ENCODE peak calls at places on chromosomes 4 and X, in five cellular contexts. Q is T-helper 2 cell, Z is NCI-H69, N is cardiac muscle cell, J is pancreas. F is an unnamed sample.

GRCh38 chr4:185810746-185811508 is 1.1 kb downstream of the SORBS2 start:
- DNase-seq in N (no peak), Z (no peak), Q (no peak), J (no peak), F (peak; percentile 63)

GRCh38 chrX:48911407-48912182 is at the start of gene SLC35A2:
- DNase-seq in Z (peak; percentile 91), J (peak; percentile 79), Q (peak; percentile 85), N (peak; percentile 69), F (peak; percentile 91)

GRCh38 chr4:128379860-128380259 is 92.2 kb upstream of the PGRMC2 start:
- DNase-seq in J (peak; percentile 55), Q (no peak), N (peak; percentile 61), Z (peak; percentile 47), F (peak; percentile 22)

GRCh38 chr4:78954048-78954666 is 14.9 kb upstream of the PAQR3 start:
- DNase-seq in J (no peak), N (peak; percentile 25), Z (peak; percentile 83), Q (no peak), F (peak; percentile 65)

GRCh38 chr4:23770011-23770410 is 119.8 kb downstream of the PPARGC1A start:
- DNase-seq in J (no peak), Z (no peak), N (peak; percentile 3), Q (no peak), F (peak; percentile 59)

GRCh38 chr4:176406297-176406696 is 86.5 kb downstream of the SPCS3 start:
- DNase-seq in J (no peak), Z (no peak), N (no peak), Q (no peak), F (no peak)

GRCh38 chr4:1843852-1844251 is 12.1 kb downstream of the LETM1 start:
- DNase-seq in Q (no peak), J (no peak), N (peak; percentile 88), Z (no peak), F (no peak)

GRCh38 chr4:143184503-143185252 is at the start of gene USP38:
- DNase-seq in J (peak; percentile 93), Q (peak; percentile 81), N (peak; percentile 93), Z (peak; percentile 97), F (peak; percentile 99)

GRCh38 chr4:153781280-153781679 is 7.6 kb downstream of the SFRP2 start:
- DNase-seq in Q (no peak), J (no peak), N (no peak), Z (no peak), F (no peak)

GRCh38 chr4:112128452-112128851 is 16.8 kb upstream of the FAM241A start:
- DNase-seq in Z (peak; percentile 38), Q (no peak), J (no peak), N (no peak), F (no peak)

GRCh38 chr4:26406346-26406975 is 83.8 kb downstream of the CCKAR start:
- DNase-seq in J (no peak), Q (no peak), N (no peak), Z (peak; percentile 42), F (no peak)

GRCh38 chrX:78650906-78651437 is 8.2 kb downstream of the RTL3 start:
- DNase-seq in Z (no peak), Q (no peak), N (peak; percentile 68), J (no peak), F (no peak)

GRCh38 chr4:18042012-18042411 is 20.5 kb upstream of the LCORL start:
- DNase-seq in Q (no peak), J (no peak), N (no peak), Z (no peak), F (no peak)

GRCh38 chr4:91448668-91449330 is 855.0 kb upstream of the GRID2 start:
- DNase-seq in Z (peak; percentile 39), J (no peak), N (peak; percentile 70), Q (no peak), F (no peak)

GRCh38 chr4:140485939-140486338 is 12.2 kb downstream of the MGAT4D start:
- DNase-seq in Z (peak; percentile 0), N (no peak), Q (no peak), J (no peak), F (no peak)

GRCh38 chr4:170887396-170887795 is 797.6 kb upstream of the AADAT start:
- DNase-seq in Z (no peak), J (no peak), N (no peak), Q (no peak), F (peak; percentile 9)

GRCh38 chrX:21655901-21656586 is 2.1 kb downstream of the KLHL34 start:
- DNase-seq in Q (no peak), N (no peak), Z (no peak), J (peak; percentile 27), F (peak; percentile 39)

GRCh38 chrX:10582945-10583344 is 37.4 kb downstream of the MID1 start:
- DNase-seq in J (no peak), N (peak; percentile 60), Z (no peak), Q (no peak), F (no peak)

GRCh38 chrX:64580605-64581004 is 185.4 kb upstream of the MTMR8 start:
- DNase-seq in N (no peak), J (no peak), Q (no peak), Z (no peak), F (no peak)

GRCh38 chrX:130896026-130896425 is 7.0 kb downstream of the ENOX2 start:
- DNase-seq in J (no peak), Z (no peak), N (peak; percentile 56), Q (no peak), F (no peak)

GRCh38 chrX:65601530-65602281 is 65.7 kb upstream of the MSN start:
- DNase-seq in Q (peak; percentile 6), Z (no peak), N (peak; percentile 94), J (peak; percentile 84), F (peak; percentile 39)

GRCh38 chr4:45004847-45005565 is 278.6 kb upstream of the GNPDA2 start:
- DNase-seq in J (no peak), Z (no peak), Q (no peak), N (peak; percentile 20), F (no peak)

GRCh38 chr4:105631818-105632400 is 76.6 kb downstream of the INTS12 start:
- DNase-seq in Q (no peak), J (no peak), N (no peak), Z (no peak), F (peak; percentile 14)

GRCh38 chrX:72169008-72169728 is 12.4 kb upstream of the PIN4 start:
- DNase-seq in Z (no peak), Q (peak; percentile 13), N (peak; percentile 27), J (no peak), F (no peak)

GRCh38 chr4:171813195-171813955 is at the start of gene GALNTL6:
- DNase-seq in J (no peak), Z (peak; percentile 48), Q (no peak), N (peak; percentile 4), F (peak; percentile 75)

F was measured in left kidney.